ENCODE peak calls at places on chromosomes 3 and 15, in four cellular contexts. E is HepG2, N is GM12878, U is H1. P is an unnamed sample.

GRCh38 chr15:95175914-95176658 is 944.7 kb downstream of the MCTP2 start:
- DNase-seq in N (no peak), U (no peak), E (no peak), P (no peak)

GRCh38 chr3:195877767-195878423 is 30.5 kb downstream of the TNK2 start:
- DNase-seq in N (no peak), U (no peak), E (no peak), P (no peak)

GRCh38 chr3:49164983-49165720 is 979 bp downstream of the CCDC71 start:
- DNase-seq in N (no peak), E (no peak), U (no peak), P (no peak)

GRCh38 chr15:94107652-94108051 is 123.7 kb upstream of the MCTP2 start:
- DNase-seq in N (no peak), U (no peak), E (no peak), P (no peak)

GRCh38 chr3:30637310-30638227 is 31.2 kb downstream of the TGFBR2 start:
- DNase-seq in U (no peak), E (no peak), N (no peak), P (no peak)

GRCh38 chr3:146142757-146143156 is 18.2 kb downstream of the PLOD2 start:
- DNase-seq in U (no peak), E (no peak), N (no peak), P (no peak)

GRCh38 chr3:184565421-184566211 is 4.0 kb downstream of the EPHB3 start:
- DNase-seq in N (no peak), E (no peak), U (no peak), P (no peak)

GRCh38 chr3:29764059-29764458 is 483.2 kb downstream of the RBMS3 start:
- DNase-seq in N (no peak), E (no peak), U (no peak), P (no peak)

DNA sequence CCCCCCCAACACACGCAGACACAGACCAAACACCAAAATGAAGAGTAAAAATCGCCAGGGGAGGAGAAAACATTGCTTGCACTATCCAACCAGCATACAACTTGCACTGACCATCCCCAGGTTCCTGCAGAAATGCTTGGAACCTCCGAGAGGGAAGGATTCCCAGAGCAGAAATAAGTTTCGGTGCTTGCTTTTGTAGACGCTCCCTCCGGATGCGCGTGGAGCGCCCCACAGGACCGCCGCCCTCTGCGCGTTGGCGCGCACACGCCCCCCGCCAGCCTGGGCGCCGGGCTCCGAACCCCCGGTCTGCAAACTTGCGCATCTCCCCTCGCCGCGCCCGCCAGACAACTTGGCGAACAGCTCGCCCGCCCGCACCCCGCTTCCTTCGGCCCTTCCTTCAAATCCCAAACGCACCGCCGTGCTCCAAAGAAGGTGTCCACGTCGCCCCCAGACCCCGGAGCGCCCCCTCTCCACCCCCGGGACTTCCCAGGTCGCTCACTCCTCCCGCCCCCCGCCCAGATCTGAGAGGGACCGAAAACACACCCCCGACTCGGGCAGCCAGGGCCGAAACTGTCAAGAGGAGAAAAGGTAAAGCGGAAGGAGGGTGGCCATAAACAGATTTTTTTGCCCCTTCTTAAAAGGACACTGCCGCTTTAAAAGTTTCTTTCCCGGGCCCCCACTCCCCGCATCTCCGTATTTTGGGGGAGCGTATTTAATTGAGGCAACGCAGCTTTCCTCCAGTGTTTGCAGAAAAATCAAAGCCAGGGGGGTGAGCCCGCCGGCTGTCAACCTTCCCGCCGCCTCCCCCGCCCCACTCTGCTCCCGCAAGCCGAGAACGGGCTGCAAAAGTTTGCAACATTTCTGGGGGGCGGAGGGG is 839 bp downstream of the RORA start:
- DNase-seq in N (no peak), U (peak), E (no peak), P (no peak)
- TF ChIP-seq SUZ12 in N (no peak), U (no peak), E (no peak), P (no peak)

DNA sequence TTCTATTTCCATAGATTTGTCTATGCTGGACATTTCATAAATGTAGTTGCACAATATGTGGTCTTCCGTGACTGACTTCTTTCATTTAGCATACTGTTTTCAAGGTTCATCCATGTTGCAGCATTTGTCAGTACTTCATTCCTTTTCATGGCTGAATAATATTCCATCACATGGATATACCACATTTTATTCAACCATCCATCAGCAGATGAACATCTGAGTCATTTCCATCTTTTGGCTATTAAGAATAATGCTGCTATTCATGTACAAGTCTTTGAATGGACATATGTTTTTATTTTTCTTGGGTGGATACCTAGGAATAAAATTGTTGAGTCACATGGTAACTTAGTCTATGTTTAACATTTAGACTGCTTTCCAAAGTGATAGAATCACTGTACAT is 99.3 kb upstream of the RAD18 start:
- DNase-seq in U (no peak), N (no peak), E (no peak), P (no peak)
- H3K4me3 ChIP-seq in U (no peak), N (no peak), E (no peak), P (no peak)

GRCh38 chr3:149489060-149489690 is 14.7 kb downstream of the TM4SF4 start:
- DNase-seq in E (no peak), U (no peak), N (no peak), P (peak)

GRCh38 chr3:149490260-149490971 is 15.9 kb downstream of the TM4SF4 start:
- DNase-seq in N (no peak), E (no peak), U (no peak), P (no peak)

GRCh38 chr3:149486726-149487125 is 12.2 kb downstream of the TM4SF4 start:
- DNase-seq in E (no peak), U (no peak), N (no peak), P (no peak)

GRCh38 chr3:149493315-149494021 is 19.0 kb downstream of the TM4SF4 start:
- DNase-seq in E (peak), N (no peak), U (no peak), P (no peak)

DNA sequence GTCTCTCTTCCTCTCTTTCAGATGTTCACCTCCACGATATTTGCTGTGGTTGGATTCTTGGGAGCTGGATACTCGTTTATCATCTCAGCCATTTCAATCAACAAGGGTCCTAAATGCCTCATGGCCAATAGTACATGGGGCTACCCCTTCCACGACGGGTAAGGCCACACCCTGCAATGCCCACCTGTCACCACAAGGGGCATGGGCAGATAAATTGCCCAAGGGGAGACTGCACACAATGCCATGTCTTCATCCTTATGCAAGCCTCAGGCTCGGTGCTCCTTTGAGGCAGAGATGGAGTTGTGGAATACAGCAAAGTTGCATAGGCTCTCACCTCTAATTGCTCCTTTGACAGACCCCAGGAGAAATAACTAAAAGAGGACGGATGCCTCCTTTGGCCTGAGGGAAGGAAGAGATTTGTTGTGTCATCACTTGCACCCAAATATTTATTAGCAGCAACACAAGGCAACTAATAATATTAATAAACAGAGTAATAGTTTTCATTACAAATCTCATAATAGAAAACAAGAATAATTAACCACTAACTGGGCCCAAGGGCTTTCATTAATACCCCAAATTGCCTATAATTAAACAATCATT is 13.2 kb downstream of the TM4SF4 start:
- DNase-seq in N (no peak), E (no peak), U (peak), P (peak)
- TF ChIP-seq SUZ12 in N (no peak), E (no peak), U (no peak), P (no peak)

DNA sequence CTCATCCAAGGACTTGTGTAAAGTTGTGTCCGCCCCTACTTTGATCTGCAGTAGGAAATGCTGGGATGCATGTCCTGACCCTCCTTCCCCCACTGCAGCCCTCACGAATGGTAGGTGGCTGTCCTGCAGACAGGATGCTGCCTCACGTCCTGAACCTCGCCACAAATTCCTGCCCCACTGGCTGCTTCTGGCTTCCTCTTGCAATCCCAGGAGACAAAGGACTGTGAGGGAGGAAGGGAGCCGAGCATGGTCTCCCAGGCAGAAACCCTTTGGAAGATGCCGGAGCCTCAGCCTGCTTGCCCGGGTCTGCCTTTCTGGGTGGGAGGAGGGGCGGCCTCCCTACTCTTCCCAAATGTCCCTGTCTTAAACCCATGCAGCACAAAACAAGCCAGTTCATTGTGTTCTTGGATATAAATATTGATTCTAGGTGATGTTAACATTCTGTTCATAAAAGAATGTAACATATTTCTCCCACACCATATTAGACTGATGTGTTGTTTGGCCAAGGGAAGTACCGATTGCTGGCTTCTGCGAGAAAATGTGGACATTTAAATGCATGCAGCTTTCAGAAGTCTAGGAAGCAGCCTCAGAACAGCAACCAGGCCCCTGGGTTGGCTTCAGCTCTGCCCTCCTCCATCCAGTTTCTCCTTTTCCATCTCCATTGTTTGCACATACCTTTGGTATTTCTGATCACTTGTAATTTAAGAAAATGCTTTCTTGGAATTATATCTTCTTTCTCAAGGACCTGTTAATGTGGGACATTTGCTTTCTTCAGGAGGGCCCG is 75.3 kb downstream of the HMG20A start:
- DNase-seq in U (peak), E (no peak), N (no peak), P (no peak)
- H3K4me3 ChIP-seq in U (no peak), E (no peak), N (no peak), P (no peak)

GRCh38 chr3:126314305-126315082 is 42.7 kb downstream of the KLF15 start:
- DNase-seq in N (no peak), U (peak), E (no peak), P (no peak)
- TF ChIP-seq SUZ12 in N (no peak), U (no peak), E (no peak), P (no peak)

GRCh38 chr3:156687023-156687422 is 12.6 kb downstream of the TIPARP start:
- DNase-seq in E (no peak), N (no peak), U (no peak), P (no peak)
- H3K4me3 ChIP-seq in E (no peak), N (peak), U (no peak), P (no peak)

DNA sequence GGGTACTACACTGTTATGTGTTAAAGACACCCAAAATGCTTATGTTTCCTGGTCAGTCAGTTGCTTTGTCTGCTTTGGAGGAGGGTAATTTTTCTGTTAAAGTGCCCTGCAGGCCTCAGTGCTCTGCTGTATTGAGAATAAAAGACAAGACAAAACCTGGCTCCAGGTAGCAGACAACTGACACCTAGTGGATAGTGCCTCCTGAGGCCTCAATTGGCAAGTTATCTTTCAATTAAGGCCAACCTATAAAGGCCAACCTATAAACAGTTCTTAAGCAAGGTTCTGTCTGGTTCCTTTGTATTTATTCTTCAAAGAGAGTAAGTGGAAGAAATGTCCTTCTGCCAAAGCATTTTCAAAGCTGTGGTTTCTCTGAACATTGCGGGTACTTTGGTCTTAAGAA is 773.8 kb downstream of the MECOM start:
- DNase-seq in U (no peak), E (peak), N (no peak), P (no peak)
- TF ChIP-seq SUZ12 in U (no peak), E (no peak), N (no peak), P (no peak)

GRCh38 chr3:114685053-114685630 is 391.3 kb downstream of the TIGIT start:
- DNase-seq in E (no peak), N (no peak), U (no peak), P (no peak)
- H3K4me3 ChIP-seq in E (no peak), N (no peak), U (no peak), P (no peak)

P was measured in NT2/D1.